ENCODE peak calls at places on chromosomes 11 and 22, in five cellular contexts. One of them, this sample, is unnamed.

GRCh38 chr11:128428876-128429416 is 158.4 kb downstream of the ETS1 start:
- DNase-seq in ovary: no peak
- DNase-seq in astrocyte of the spinal cord: no peak
- DNase-seq in sigmoid colon: no peak
- DNase-seq in WTC11: no peak
- DNase-seq in this sample: no peak

GRCh38 chr22:20092477-20092854 is 12.4 kb downstream of the DGCR8 start:
- DNase-seq in ovary: no peak
- DNase-seq in astrocyte of the spinal cord: no peak
- DNase-seq in sigmoid colon: no peak
- DNase-seq in WTC11: no peak
- DNase-seq in this sample: no peak

GRCh38 chr22:24977370-24978230 is 25.1 kb downstream of the KIAA1671 start:
- DNase-seq in ovary: peak
- DNase-seq in astrocyte of the spinal cord: peak
- DNase-seq in sigmoid colon: peak
- DNase-seq in WTC11: no peak
- DNase-seq in this sample: peak

GRCh38 chr11:124920870-124921609 is 2.0 kb downstream of the HEPN1 start:
- DNase-seq in ovary: peak
- DNase-seq in astrocyte of the spinal cord: peak
- DNase-seq in sigmoid colon: peak
- DNase-seq in WTC11: peak
- DNase-seq in this sample: peak

GRCh38 chr22:40624770-40625169 is 11.7 kb downstream of the MRTFA start:
- DNase-seq in ovary: no peak
- DNase-seq in astrocyte of the spinal cord: no peak
- DNase-seq in sigmoid colon: no peak
- DNase-seq in WTC11: no peak
- DNase-seq in this sample: no peak

GRCh38 chr11:20109731-20110445 is 50.4 kb downstream of the DBX1 start:
- DNase-seq in ovary: no peak
- DNase-seq in astrocyte of the spinal cord: peak
- DNase-seq in sigmoid colon: no peak
- DNase-seq in WTC11: no peak
- DNase-seq in this sample: no peak

GRCh38 chr22:21598302-21598701 is 30.8 kb downstream of the UBE2L3 start:
- DNase-seq in ovary: no peak
- DNase-seq in astrocyte of the spinal cord: no peak
- DNase-seq in sigmoid colon: no peak
- DNase-seq in WTC11: no peak
- DNase-seq in this sample: no peak

GRCh38 chr11:122101625-122102291 is 14.3 kb downstream of the BLID start:
- DNase-seq in ovary: peak
- DNase-seq in astrocyte of the spinal cord: peak
- DNase-seq in sigmoid colon: peak
- DNase-seq in WTC11: peak
- DNase-seq in this sample: peak

GRCh38 chr22:26359156-26359555 is 69.9 kb upstream of the ASPHD2 start:
- DNase-seq in ovary: no peak
- DNase-seq in astrocyte of the spinal cord: no peak
- DNase-seq in sigmoid colon: no peak
- DNase-seq in WTC11: no peak
- DNase-seq in this sample: no peak

GRCh38 chr11:34405079-34405858 is 33.5 kb upstream of the CAT start:
- DNase-seq in ovary: no peak
- DNase-seq in astrocyte of the spinal cord: peak
- DNase-seq in sigmoid colon: no peak
- DNase-seq in WTC11: no peak
- DNase-seq in this sample: no peak

GRCh38 chr22:23278883-23279675 is 98.8 kb downstream of the BCR start:
- DNase-seq in ovary: no peak
- DNase-seq in astrocyte of the spinal cord: no peak
- DNase-seq in sigmoid colon: no peak
- DNase-seq in WTC11: no peak
- DNase-seq in this sample: no peak

GRCh38 chr11:90332415-90332814 is 109.6 kb upstream of the CHORDC1 start:
- DNase-seq in ovary: no peak
- DNase-seq in astrocyte of the spinal cord: no peak
- DNase-seq in sigmoid colon: no peak
- DNase-seq in WTC11: no peak
- DNase-seq in this sample: no peak

GRCh38 chr22:19131685-19132015 is 542 bp downstream of the TSSK2 start:
- DNase-seq in ovary: no peak
- DNase-seq in astrocyte of the spinal cord: no peak
- DNase-seq in sigmoid colon: no peak
- DNase-seq in WTC11: no peak
- DNase-seq in this sample: no peak

GRCh38 chr11:62138630-62139425 is 15.0 kb downstream of the INCENP start:
- DNase-seq in ovary: no peak
- DNase-seq in astrocyte of the spinal cord: no peak
- DNase-seq in sigmoid colon: no peak
- DNase-seq in WTC11: no peak
- DNase-seq in this sample: no peak

GRCh38 chr11:131418214-131418613 is 47.8 kb downstream of the NTM start:
- DNase-seq in ovary: no peak
- DNase-seq in astrocyte of the spinal cord: no peak
- DNase-seq in sigmoid colon: no peak
- DNase-seq in WTC11: no peak
- DNase-seq in this sample: no peak

GRCh38 chr11:34614334-34615113 is 6.4 kb upstream of the EHF start:
- DNase-seq in ovary: no peak
- DNase-seq in astrocyte of the spinal cord: no peak
- DNase-seq in sigmoid colon: no peak
- DNase-seq in WTC11: no peak
- DNase-seq in this sample: no peak

GRCh38 chr22:41324818-41325528 is 23.6 kb downstream of the ZC3H7B start:
- DNase-seq in ovary: no peak
- DNase-seq in astrocyte of the spinal cord: no peak
- DNase-seq in sigmoid colon: no peak
- DNase-seq in WTC11: no peak
- DNase-seq in this sample: no peak

GRCh38 chr11:47412152-47412746 is 3.9 kb downstream of the SLC39A13 start:
- DNase-seq in ovary: no peak
- DNase-seq in astrocyte of the spinal cord: no peak
- DNase-seq in sigmoid colon: peak
- DNase-seq in WTC11: peak
- DNase-seq in this sample: peak
- TF ChIP-seq CTCF in ovary: peak
- TF ChIP-seq CTCF in astrocyte of the spinal cord: peak
- TF ChIP-seq CTCF in sigmoid colon: peak
- TF ChIP-seq CTCF in WTC11: peak
- TF ChIP-seq CTCF in this sample: peak

GRCh38 chr11:65478411-65479183 is 20.2 kb upstream of the MALAT1 start:
- DNase-seq in ovary: peak
- DNase-seq in astrocyte of the spinal cord: peak
- DNase-seq in sigmoid colon: peak
- DNase-seq in WTC11: no peak
- DNase-seq in this sample: no peak
- TF ChIP-seq CTCF in ovary: no peak
- TF ChIP-seq CTCF in astrocyte of the spinal cord: no peak
- TF ChIP-seq CTCF in sigmoid colon: no peak
- TF ChIP-seq CTCF in WTC11: no peak
- TF ChIP-seq CTCF in this sample: no peak

DNA sequence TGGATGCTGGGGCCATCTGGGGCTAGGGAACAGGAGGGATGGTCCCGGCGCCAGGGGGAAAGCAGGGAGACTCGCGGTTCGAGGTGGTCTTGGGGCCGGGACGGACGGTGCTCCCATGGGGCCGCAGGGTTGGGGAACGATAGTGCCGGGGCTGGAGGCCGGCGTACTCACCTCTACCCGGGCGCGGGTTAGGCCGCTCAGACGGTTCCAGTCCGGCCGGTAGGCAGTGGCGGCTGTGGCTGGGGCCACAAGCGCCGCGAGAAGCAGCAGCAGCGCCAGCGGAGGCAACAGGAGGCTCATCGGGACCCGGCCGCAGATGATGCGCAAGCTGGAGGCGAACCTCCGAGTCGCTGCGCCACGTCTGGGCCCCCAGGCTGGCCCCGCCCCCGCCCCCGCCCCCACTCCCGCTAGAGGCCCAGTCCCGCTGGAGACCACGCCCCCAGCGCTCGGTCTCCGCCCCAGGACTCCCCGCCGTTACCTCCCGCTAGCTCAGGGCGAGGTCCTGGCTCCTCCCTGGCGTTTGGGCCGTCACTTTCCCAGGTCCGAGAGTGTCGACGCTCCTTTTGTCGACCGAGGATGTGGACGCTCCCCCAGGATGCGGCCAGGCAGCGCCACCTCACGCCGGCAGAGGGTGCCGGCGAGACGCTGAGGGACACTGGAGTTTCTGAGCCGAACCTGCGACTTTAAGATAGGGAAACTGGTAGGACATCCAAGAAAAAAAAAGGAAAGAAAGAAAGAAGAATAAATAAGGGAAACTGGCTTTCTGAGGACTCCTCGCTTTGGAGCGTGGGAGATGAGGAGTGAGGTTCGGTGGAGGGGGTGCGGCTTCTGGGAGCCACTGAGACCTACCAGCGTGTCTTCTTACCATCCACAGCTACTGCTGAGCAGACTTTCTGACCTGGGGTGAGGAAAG is at the start of gene SELENOM:
- DNase-seq in ovary: peak
- DNase-seq in astrocyte of the spinal cord: peak
- DNase-seq in sigmoid colon: peak
- DNase-seq in WTC11: peak
- DNase-seq in this sample: peak
- TF ChIP-seq CTCF in ovary: peak
- TF ChIP-seq CTCF in astrocyte of the spinal cord: peak
- TF ChIP-seq CTCF in sigmoid colon: peak
- TF ChIP-seq CTCF in WTC11: peak
- TF ChIP-seq CTCF in this sample: peak

GRCh38 chr11:120512727-120513435 is 1.3 kb downstream of the GRIK4 start:
- DNase-seq in ovary: peak
- DNase-seq in astrocyte of the spinal cord: no peak
- DNase-seq in sigmoid colon: no peak
- DNase-seq in WTC11: no peak
- DNase-seq in this sample: no peak
- TF ChIP-seq CTCF in ovary: no peak
- TF ChIP-seq CTCF in astrocyte of the spinal cord: no peak
- TF ChIP-seq CTCF in sigmoid colon: no peak
- TF ChIP-seq CTCF in WTC11: no peak
- TF ChIP-seq CTCF in this sample: no peak